ENCODE peak calls at places on chromosome 11, in eight cellular contexts. L is cardiac fibroblast; N is AG08396; M is bronchial epithelial cell; B is effector memory CD8-positive, alpha-beta T cell; G is T-helper 1 cell; C is Daoy; I is SHP77. X is an unnamed sample.
A peak's percentile ranks its signal among the peaks of the same experiment; 100 is the strongest.

GRCh38 chr11:34154059-34154875 is 48.8 kb downstream of the NAT10 start:
- DNase-seq in L (no peak), M (no peak), C (no peak), N (no peak), I (no peak), G (no peak), B (no peak), X (no peak)

GRCh38 chr11:36793542-36793926 is 195.5 kb upstream of the RAG2 start:
- DNase-seq in I (no peak), B (no peak), G (no peak), N (no peak), L (no peak), M (no peak), C (no peak), X (peak; percentile 4)

GRCh38 chr11:77040889-77041288 is 6.7 kb downstream of the B3GNT6 start:
- DNase-seq in G (no peak), C (no peak), B (no peak), M (no peak), L (no peak), N (no peak), I (no peak), X (no peak)

GRCh38 chr11:47186076-47186936 is at the start of gene PACSIN3:
- DNase-seq in G (peak; percentile 37), I (peak; percentile 32), L (peak; percentile 24), C (peak; percentile 66), M (no peak), N (peak; percentile 81), B (no peak), X (peak; percentile 66)

GRCh38 chr11:88683024-88683423 is 345.5 kb upstream of the CTSC start:
- DNase-seq in L (no peak), C (no peak), B (no peak), I (no peak), N (no peak), M (no peak), G (no peak), X (no peak)

GRCh38 chr11:11691296-11692141 is 69.7 kb upstream of the GALNT18 start:
- DNase-seq in G (no peak), C (no peak), M (no peak), I (peak; percentile 5), L (no peak), N (no peak), B (no peak), X (no peak)

GRCh38 chr11:69002743-69003231 is 10.3 kb downstream of the MRGPRF start:
- DNase-seq in G (no peak), M (no peak), L (no peak), N (no peak), C (no peak), B (no peak), I (no peak), X (no peak)

GRCh38 chr11:113730887-113731726 is 25.0 kb upstream of the TMPRSS5 start:
- DNase-seq in N (peak; percentile 33), L (peak; percentile 76), M (peak; percentile 67), I (peak; percentile 65), G (no peak), C (peak; percentile 49), B (no peak), X (peak; percentile 21)

GRCh38 chr11:69834251-69834650 is 15.0 kb upstream of the FGF3 start:
- DNase-seq in I (no peak), B (no peak), N (no peak), L (no peak), C (no peak), G (no peak), M (no peak), X (no peak)

GRCh38 chr11:126969865-126970479 is 30.6 kb downstream of the KIRREL3 start:
- DNase-seq in G (no peak), L (peak; percentile 44), M (peak; percentile 14), N (peak; percentile 69), I (no peak), B (no peak), C (peak; percentile 57), X (peak; percentile 5)

GRCh38 chr11:118202599-118203422 is 22.0 kb downstream of the JAML start:
- DNase-seq in M (no peak), N (no peak), G (peak; percentile 30), B (peak; percentile 71), I (no peak), C (no peak), L (no peak), X (no peak)

GRCh38 chr11:22624742-22625447 is 728 bp downstream of the FANCF start:
- DNase-seq in B (peak; percentile 49), C (peak; percentile 73), N (peak; percentile 30), M (peak; percentile 69), I (peak; percentile 52), L (peak; percentile 64), G (peak; percentile 49), X (peak; percentile 78)

GRCh38 chr11:86341382-86341781 is 33.3 kb upstream of the CCDC81 start:
- DNase-seq in I (no peak), B (no peak), C (no peak), N (no peak), M (no peak), G (no peak), L (no peak), X (no peak)

GRCh38 chr11:23932485-23932898 is 564.4 kb upstream of the LUZP2 start:
- DNase-seq in L (peak; percentile 62), C (no peak), B (no peak), I (no peak), M (peak; percentile 44), G (no peak), N (peak; percentile 15), X (no peak)

GRCh38 chr11:66996609-66997273 is 21.6 kb downstream of the C11orf86 start:
- DNase-seq in G (no peak), L (peak; percentile 45), C (peak; percentile 62), I (no peak), B (no peak), M (no peak), N (peak; percentile 66), X (peak; percentile 17)

GRCh38 chr11:104690243-104690642 is 208.0 kb downstream of the CASP12 start:
- DNase-seq in G (no peak), C (no peak), N (no peak), B (no peak), L (no peak), I (no peak), M (no peak), X (no peak)

X was measured in SJCRH30.